ENCODE peak calls at places on chromosomes 16 and 17, in five cellular contexts. One of them, this sample, is unnamed.
A peak's percentile ranks its signal among the peaks of the same experiment; 100 is the strongest.

GRCh38 chr16:83143788-83144187 is 517.0 kb downstream of the CDH13 start:
- DNase-seq in uterus: no peak
- DNase-seq in lower lobe of right lung: no peak
- DNase-seq in substantia nigra: no peak
- DNase-seq in H9: no peak
- DNase-seq in this sample: no peak

GRCh38 chr17:78798695-78799559 is 16.9 kb upstream of the CYTH1 start:
- DNase-seq in uterus: no peak
- DNase-seq in lower lobe of right lung: peak; percentile 45
- DNase-seq in substantia nigra: no peak
- DNase-seq in H9: no peak
- DNase-seq in this sample: no peak

GRCh38 chr16:67176662-67177061 is 6.3 kb downstream of the NOL3 start:
- DNase-seq in uterus: no peak
- DNase-seq in lower lobe of right lung: no peak
- DNase-seq in substantia nigra: no peak
- DNase-seq in H9: no peak
- DNase-seq in this sample: no peak

GRCh38 chr16:29820271-29820701 is at the start of gene MVP:
- DNase-seq in uterus: peak; percentile 73
- DNase-seq in lower lobe of right lung: peak; percentile 84
- DNase-seq in substantia nigra: peak; percentile 53
- DNase-seq in H9: no peak
- DNase-seq in this sample: no peak

GRCh38 chr16:75080205-75081029 is 36.2 kb downstream of the LDHD start:
- DNase-seq in uterus: no peak
- DNase-seq in lower lobe of right lung: no peak
- DNase-seq in substantia nigra: no peak
- DNase-seq in H9: no peak
- DNase-seq in this sample: no peak

GRCh38 chr17:80008383-80008840 is 27.3 kb downstream of the TBC1D16 start:
- DNase-seq in uterus: peak; percentile 80
- DNase-seq in lower lobe of right lung: peak; percentile 90
- DNase-seq in substantia nigra: peak; percentile 46
- DNase-seq in H9: peak; percentile 93
- DNase-seq in this sample: no peak

GRCh38 chr16:85200471-85201278 is 88.4 kb upstream of the CIBAR2 start:
- DNase-seq in uterus: no peak
- DNase-seq in lower lobe of right lung: no peak
- DNase-seq in substantia nigra: no peak
- DNase-seq in H9: no peak
- DNase-seq in this sample: no peak

GRCh38 chr17:10120113-10120485 is 78.3 kb downstream of the GAS7 start:
- DNase-seq in uterus: no peak
- DNase-seq in lower lobe of right lung: no peak
- DNase-seq in substantia nigra: no peak
- DNase-seq in H9: no peak
- DNase-seq in this sample: no peak

GRCh38 chr16:24776486-24777220 is 47.2 kb downstream of the TNRC6A start:
- DNase-seq in uterus: no peak
- DNase-seq in lower lobe of right lung: no peak
- DNase-seq in substantia nigra: peak; percentile 4
- DNase-seq in H9: no peak
- DNase-seq in this sample: no peak

GRCh38 chr16:3501783-3502400 is 1.1 kb downstream of the CLUAP1 start:
- DNase-seq in uterus: no peak
- DNase-seq in lower lobe of right lung: peak; percentile 29
- DNase-seq in substantia nigra: no peak
- DNase-seq in H9: no peak
- DNase-seq in this sample: no peak

GRCh38 chr17:80789356-80789902 is 202.2 kb upstream of the CHMP6 start:
- DNase-seq in uterus: peak; percentile 47
- DNase-seq in lower lobe of right lung: no peak
- DNase-seq in substantia nigra: no peak
- DNase-seq in H9: peak; percentile 19
- DNase-seq in this sample: no peak

GRCh38 chr16:53518550-53519416 is 15.8 kb upstream of the AKTIP start:
- DNase-seq in uterus: no peak
- DNase-seq in lower lobe of right lung: no peak
- DNase-seq in substantia nigra: no peak
- DNase-seq in H9: no peak
- DNase-seq in this sample: no peak

GRCh38 chr16:53517851-53518250 is 14.8 kb upstream of the AKTIP start:
- DNase-seq in uterus: no peak
- DNase-seq in lower lobe of right lung: no peak
- DNase-seq in substantia nigra: no peak
- DNase-seq in H9: no peak
- DNase-seq in this sample: no peak

GRCh38 chr16:53511403-53512280 is 8.6 kb upstream of the AKTIP start:
- DNase-seq in uterus: no peak
- DNase-seq in lower lobe of right lung: no peak
- DNase-seq in substantia nigra: no peak
- DNase-seq in H9: no peak
- DNase-seq in this sample: no peak

GRCh38 chr16:53515811-53516210 is 12.8 kb upstream of the AKTIP start:
- DNase-seq in uterus: no peak
- DNase-seq in lower lobe of right lung: no peak
- DNase-seq in substantia nigra: no peak
- DNase-seq in H9: no peak
- DNase-seq in this sample: no peak

DNA sequence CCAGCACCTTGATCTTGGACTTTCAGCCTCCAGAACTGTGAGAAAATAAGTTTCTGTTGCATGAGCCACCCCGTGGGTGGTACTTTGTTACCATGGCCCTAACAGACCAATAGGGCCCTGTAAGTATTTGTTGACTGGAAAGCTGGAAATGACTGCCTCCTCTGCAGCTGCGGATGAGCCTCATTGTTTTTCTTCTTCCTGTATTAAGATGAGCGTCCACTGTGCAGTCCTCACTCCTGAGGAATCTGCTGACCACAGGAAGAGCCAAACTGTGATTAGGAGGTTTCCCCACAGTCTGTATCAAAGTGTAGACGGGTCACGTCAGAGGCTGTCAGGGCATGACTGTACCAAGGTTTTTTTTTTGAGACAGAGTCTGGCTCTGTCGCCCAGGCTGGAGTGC is 12.2 kb upstream of the AKTIP start:
- DNase-seq in uterus: no peak
- DNase-seq in lower lobe of right lung: no peak
- DNase-seq in substantia nigra: no peak
- DNase-seq in H9: no peak
- DNase-seq in this sample: no peak
- H3K27ac ChIP-seq in uterus: no peak overlapping the region
- H3K27ac ChIP-seq in lower lobe of right lung: peak overlapping the region; percentile 62
- H3K27ac ChIP-seq in substantia nigra: no peak overlapping the region
- H3K27ac ChIP-seq in H9: no peak overlapping the region
- H3K27ac ChIP-seq in this sample: no peak overlapping the region

GRCh38 chr16:53282328-53282727 is 151.9 kb upstream of the RBL2 start:
- DNase-seq in uterus: no peak
- DNase-seq in lower lobe of right lung: no peak
- DNase-seq in substantia nigra: no peak
- DNase-seq in H9: no peak
- DNase-seq in this sample: no peak
- H3K27ac ChIP-seq in uterus: no peak overlapping the region
- H3K27ac ChIP-seq in lower lobe of right lung: no peak overlapping the region
- H3K27ac ChIP-seq in substantia nigra: peak overlapping the region; percentile 6
- H3K27ac ChIP-seq in H9: no peak overlapping the region
- H3K27ac ChIP-seq in this sample: no peak overlapping the region

DNA sequence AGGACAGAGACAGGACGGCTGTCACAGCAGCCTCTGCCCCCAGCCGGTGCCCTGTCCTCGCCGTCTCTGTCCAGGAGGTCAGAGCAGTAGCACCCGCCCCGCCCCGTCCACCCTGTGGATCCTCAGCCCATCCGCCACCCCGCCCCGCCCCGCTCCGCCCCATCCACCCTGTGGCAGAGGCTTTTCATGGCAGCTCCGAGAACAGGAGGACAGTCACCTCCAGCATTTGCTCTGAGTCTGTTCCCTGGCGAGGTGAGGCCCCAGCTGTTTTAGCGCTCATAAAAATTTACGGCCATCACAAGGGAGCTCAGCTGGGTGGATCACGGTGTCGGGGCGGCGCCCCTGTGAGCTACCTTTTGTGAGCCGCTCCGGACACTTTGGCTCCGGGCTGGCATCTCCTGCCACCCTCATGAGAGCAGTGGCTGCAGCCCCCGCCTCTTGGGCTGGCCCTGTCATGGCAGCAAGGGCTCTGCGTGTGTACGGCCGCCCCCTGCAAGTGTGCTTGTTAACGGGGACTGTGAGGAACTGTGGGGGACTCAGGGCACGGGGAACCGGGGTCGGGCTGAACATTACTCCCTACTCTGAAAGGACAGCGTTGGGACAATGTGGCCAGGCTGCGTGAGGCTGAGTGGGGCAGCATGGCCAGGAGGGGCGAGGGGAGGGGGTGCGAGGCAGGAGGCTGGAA is 32.3 kb upstream of the GNG13 start:
- DNase-seq in uterus: no peak
- DNase-seq in lower lobe of right lung: no peak
- DNase-seq in substantia nigra: no peak
- DNase-seq in H9: no peak
- DNase-seq in this sample: no peak
- H3K27ac ChIP-seq in uterus: no peak overlapping the region
- H3K27ac ChIP-seq in lower lobe of right lung: no peak overlapping the region
- H3K27ac ChIP-seq in substantia nigra: no peak overlapping the region
- H3K27ac ChIP-seq in H9: no peak overlapping the region
- H3K27ac ChIP-seq in this sample: no peak overlapping the region

DNA sequence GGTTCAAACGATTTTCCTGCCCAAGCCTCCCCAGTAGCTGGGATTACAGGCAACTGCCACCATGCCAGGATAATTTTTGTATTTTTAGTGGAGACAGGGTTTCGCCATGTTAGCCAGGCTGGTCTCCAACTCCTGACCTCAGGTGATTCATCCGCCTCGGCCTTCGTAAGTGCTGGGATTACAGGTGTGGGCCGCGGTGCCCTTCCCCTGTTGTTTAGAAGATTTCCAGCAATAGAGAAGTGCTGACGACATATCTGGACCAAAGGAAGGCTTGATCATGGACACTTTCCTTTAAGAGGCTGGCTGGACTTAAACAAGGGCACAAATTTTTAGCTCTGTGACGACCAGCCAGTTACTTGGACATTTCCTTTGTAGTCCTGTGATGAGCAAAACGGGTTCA is 1.3 kb upstream of the MT1M start:
- DNase-seq in uterus: no peak
- DNase-seq in lower lobe of right lung: no peak
- DNase-seq in substantia nigra: no peak
- DNase-seq in H9: no peak
- DNase-seq in this sample: no peak
- H3K27ac ChIP-seq in uterus: peak overlapping the region; percentile 66
- H3K27ac ChIP-seq in lower lobe of right lung: peak overlapping the region; percentile 78
- H3K27ac ChIP-seq in substantia nigra: no peak overlapping the region
- H3K27ac ChIP-seq in H9: no peak overlapping the region
- H3K27ac ChIP-seq in this sample: peak overlapping the region; percentile 7

DNA sequence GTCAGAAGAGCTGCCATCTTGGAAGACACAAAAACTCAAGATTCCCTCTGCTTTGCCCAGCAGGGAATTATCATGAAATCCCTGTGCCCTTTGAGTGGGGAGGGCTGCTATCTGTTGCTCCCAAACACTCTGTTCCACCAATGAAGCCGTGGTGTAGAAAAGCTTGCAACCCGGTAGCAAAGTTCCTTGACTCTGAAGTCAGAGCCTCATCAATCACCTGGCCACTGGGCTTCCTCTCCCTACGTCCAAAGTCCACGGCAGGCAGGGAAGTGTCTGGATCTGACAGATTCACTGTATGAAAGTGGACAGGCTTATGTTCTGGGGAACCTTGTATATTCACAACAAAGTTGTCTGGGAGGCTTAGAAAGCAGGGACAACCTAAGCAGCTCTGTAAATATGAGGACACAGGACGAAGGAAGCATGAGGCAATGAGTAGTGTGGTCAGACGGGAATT is 343.3 kb downstream of the SLC39A11 start:
- DNase-seq in uterus: no peak
- DNase-seq in lower lobe of right lung: no peak
- DNase-seq in substantia nigra: no peak
- DNase-seq in H9: no peak
- DNase-seq in this sample: no peak
- H3K27ac ChIP-seq in uterus: no peak overlapping the region
- H3K27ac ChIP-seq in lower lobe of right lung: no peak overlapping the region
- H3K27ac ChIP-seq in substantia nigra: no peak overlapping the region
- H3K27ac ChIP-seq in H9: no peak overlapping the region
- H3K27ac ChIP-seq in this sample: no peak overlapping the region

GRCh38 chr16:57534881-57535658 is 1.3 kb downstream of the CCDC102A start:
- DNase-seq in uterus: peak; percentile 49
- DNase-seq in lower lobe of right lung: peak; percentile 47
- DNase-seq in substantia nigra: no peak
- DNase-seq in H9: peak; percentile 26
- DNase-seq in this sample: no peak

GRCh38 chr16:57537194-57537505 is 779 bp upstream of the CCDC102A start:
- DNase-seq in uterus: no peak
- DNase-seq in lower lobe of right lung: no peak
- DNase-seq in substantia nigra: no peak
- DNase-seq in H9: no peak
- DNase-seq in this sample: no peak

GRCh38 chr16:57535680-57536305 is 578 bp downstream of the CCDC102A start:
- DNase-seq in uterus: peak; percentile 97
- DNase-seq in lower lobe of right lung: peak; percentile 95
- DNase-seq in substantia nigra: peak; percentile 85
- DNase-seq in H9: peak; percentile 96
- DNase-seq in this sample: peak; percentile 18

GRCh38 chr16:57537596-57538234 is 1.3 kb upstream of the CCDC102A start:
- DNase-seq in uterus: peak; percentile 7
- DNase-seq in lower lobe of right lung: peak; percentile 28
- DNase-seq in substantia nigra: no peak
- DNase-seq in H9: peak; percentile 21
- DNase-seq in this sample: no peak

DNA sequence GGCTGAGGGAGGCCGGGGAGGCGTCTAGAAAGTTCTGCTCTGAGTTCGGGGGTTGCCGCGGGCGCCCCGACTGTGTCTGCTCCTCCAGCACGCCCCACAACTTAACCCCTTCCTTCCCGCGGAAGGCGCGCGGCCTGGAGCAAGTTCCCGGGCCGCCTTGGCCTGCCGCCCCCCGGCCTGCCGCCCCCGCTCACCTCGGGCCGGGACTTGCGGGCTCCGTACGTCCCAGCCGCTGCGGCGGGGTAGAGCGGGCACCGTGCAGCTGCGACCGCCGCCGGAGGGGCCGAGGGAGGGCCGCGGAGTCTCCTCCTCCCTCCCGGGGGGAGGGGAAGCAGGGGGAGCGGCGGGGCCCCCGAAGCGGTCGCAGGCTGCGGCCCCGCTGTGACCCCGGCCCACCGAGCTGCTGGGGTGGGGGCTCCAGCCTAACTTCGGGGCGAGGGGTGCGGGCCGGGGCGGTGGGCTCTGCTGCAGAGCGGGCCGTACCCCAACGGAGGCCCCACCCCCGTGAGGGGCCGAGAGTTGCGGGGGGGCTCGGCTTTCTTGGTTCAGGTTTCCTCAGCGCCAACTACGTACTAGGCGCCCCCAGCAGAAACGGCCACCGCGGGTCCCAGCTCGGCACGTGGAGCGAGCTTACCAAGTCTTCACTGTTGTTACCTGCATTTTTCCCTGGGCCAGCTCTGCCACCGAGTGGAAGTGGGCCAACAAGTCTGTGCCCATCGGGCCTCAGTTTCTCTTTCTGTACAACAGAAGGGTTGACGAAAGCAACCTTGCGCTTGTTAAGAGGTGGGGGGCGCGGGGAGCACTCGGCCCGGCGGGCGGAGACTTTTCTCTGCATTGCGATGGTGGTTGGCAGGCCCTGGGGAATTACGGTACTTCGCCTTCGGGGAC is at the start of gene CCDC102A:
- DNase-seq in uterus: no peak
- DNase-seq in lower lobe of right lung: peak; percentile 49
- DNase-seq in substantia nigra: no peak
- DNase-seq in H9: peak; percentile 57
- DNase-seq in this sample: no peak
- H3K27ac ChIP-seq in uterus: peak within 1 kb of the TSS; percentile 91
- H3K27ac ChIP-seq in lower lobe of right lung: peak within 1 kb of the TSS; percentile 87
- H3K27ac ChIP-seq in substantia nigra: peak within 1 kb of the TSS; percentile 51
- H3K27ac ChIP-seq in H9: no peak within 1 kb of the TSS
- H3K27ac ChIP-seq in this sample: peak within 1 kb of the TSS; percentile 80

This sample was measured in Panc1.